ENCODE peak calls at places on chromosomes 11 and 22, in eight cellular contexts. L, Q, E, N, P, K, M and B are unnamed samples.

GRCh38 chr11:31813961-31814868 is 3.1 kb upstream of the PAX6 start:
- DNase-seq in L (no peak), Q (no peak), E (peak), N (no peak), P (no peak), K (no peak), M (peak), B (no peak)

GRCh38 chr11:65640483-65641207 is 2.7 kb downstream of the SIPA1 start:
- DNase-seq in L (no peak), Q (no peak), E (no peak), N (no peak), P (peak), K (peak), M (no peak), B (no peak)

GRCh38 chr22:40670058-40670457 is 9.2 kb upstream of the MCHR1 start:
- DNase-seq in L (no peak), Q (no peak), E (no peak), N (no peak), P (no peak), K (no peak), M (no peak), B (no peak)

GRCh38 chr11:66891849-66892660 is 35.2 kb downstream of the LRFN4 start:
- DNase-seq in L (no peak), Q (peak), E (no peak), N (peak), P (peak), K (peak), M (peak), B (no peak)

GRCh38 chr11:75481602-75482309 is 44.0 kb downstream of the GDPD5 start:
- DNase-seq in L (no peak), Q (no peak), E (no peak), N (no peak), P (no peak), K (no peak), M (no peak), B (no peak)

GRCh38 chr11:129324533-129325175 is 51.0 kb upstream of the BARX2 start:
- DNase-seq in L (no peak), Q (no peak), E (no peak), N (peak), P (no peak), K (no peak), M (no peak), B (no peak)

GRCh38 chr11:45026835-45027234 is 76.2 kb upstream of the TP53I11 start:
- DNase-seq in L (no peak), Q (no peak), E (no peak), N (no peak), P (no peak), K (no peak), M (no peak), B (no peak)

GRCh38 chr22:47839586-47840245 is 1077.3 kb downstream of the TBC1D22A start:
- DNase-seq in L (no peak), Q (no peak), E (peak), N (no peak), P (no peak), K (no peak), M (no peak), B (no peak)

GRCh38 chr11:1533342-1533725 is 38.7 kb downstream of the DUSP8 start:
- DNase-seq in L (no peak), Q (no peak), E (no peak), N (no peak), P (no peak), K (no peak), M (no peak), B (no peak)

GRCh38 chr22:26328221-26328620 is 100.8 kb upstream of the ASPHD2 start:
- DNase-seq in L (no peak), Q (no peak), E (no peak), N (no peak), P (no peak), K (no peak), M (no peak), B (no peak)

GRCh38 chr22:31619611-31620300 is 42.3 kb downstream of the PISD start:
- DNase-seq in L (no peak), Q (no peak), E (no peak), N (no peak), P (no peak), K (no peak), M (no peak), B (no peak)

GRCh38 chr22:41856484-41856883 is 23.6 kb downstream of the SREBF2 start:
- DNase-seq in L (no peak), Q (no peak), E (no peak), N (no peak), P (no peak), K (no peak), M (no peak), B (no peak)

GRCh38 chr11:111403021-111403725 is 24.1 kb upstream of the POU2AF1 start:
- DNase-seq in L (no peak), Q (no peak), E (no peak), N (no peak), P (no peak), K (no peak), M (no peak), B (no peak)

GRCh38 chr11:14454861-14455632 is 44.6 kb downstream of the COPB1 start:
- DNase-seq in L (no peak), Q (peak), E (no peak), N (peak), P (peak), K (no peak), M (peak), B (no peak)

GRCh38 chr22:17921871-17922821 is 102.2 kb downstream of the MICAL3 start:
- DNase-seq in L (no peak), Q (no peak), E (peak), N (no peak), P (no peak), K (no peak), M (no peak), B (no peak)